ENCODE peak calls at places on chromosome 16, in five cellular contexts. T, Z, H, E and G are unnamed samples.

GRCh38 chr16:30931068-30931655 is 7.8 kb downstream of the FBXL19 start:
- DNase-seq in T (no peak), Z (no peak), H (no peak), E (no peak), G (no peak)

GRCh38 chr16:67040906-67041305 is 12.0 kb downstream of the CBFB start:
- DNase-seq in E (no peak), H (no peak), Z (no peak), T (no peak), G (no peak)

GRCh38 chr16:17362191-17362590 is 108.6 kb downstream of the XYLT1 start:
- DNase-seq in Z (no peak), H (no peak), E (no peak), T (no peak), G (no peak)

GRCh38 chr16:9050102-9050830 is 41.2 kb upstream of the HAPSTR1 start:
- DNase-seq in Z (no peak), T (no peak), H (no peak), E (peak), G (no peak)

GRCh38 chr16:89922477-89922883 is 662 bp upstream of the TUBB3 start:
- DNase-seq in E (peak), Z (peak), T (peak), H (peak), G (peak)

GRCh38 chr16:68490829-68491575 is 42.7 kb upstream of the SMPD3 start:
- DNase-seq in E (peak), T (peak), H (peak), Z (no peak), G (peak)

GRCh38 chr16:674968-675883 is at the start of gene RHBDL1:
- DNase-seq in E (peak), T (no peak), H (no peak), Z (peak), G (no peak)

GRCh38 chr16:30510392-30510938 is 15.9 kb downstream of the ZNF768 start:
- DNase-seq in Z (no peak), E (no peak), T (no peak), H (no peak), G (no peak)

GRCh38 chr16:49020436-49020835 is 261.2 kb downstream of the CBLN1 start:
- DNase-seq in H (no peak), T (no peak), E (no peak), Z (no peak), G (no peak)

GRCh38 chr16:89054714-89055113 is 38.9 kb upstream of the ACSF3 start:
- DNase-seq in T (no peak), Z (no peak), E (no peak), H (no peak), G (no peak)

GRCh38 chr16:68529931-68530667 is 9.0 kb upstream of the ZFP90 start:
- DNase-seq in E (peak), T (peak), Z (peak), H (peak), G (peak)

GRCh38 chr16:19005561-19006445 is 22.1 kb downstream of the TMC7 start:
- DNase-seq in E (peak), H (peak), T (peak), Z (peak), G (peak)

GRCh38 chr16:1706386-1707192 is 594 bp downstream of the MAPK8IP3 start:
- DNase-seq in E (no peak), Z (no peak), T (no peak), H (no peak), G (peak)

GRCh38 chr16:28125592-28125991 is 62.1 kb upstream of the GSG1L start:
- DNase-seq in H (no peak), Z (no peak), E (no peak), T (no peak), G (no peak)

GRCh38 chr16:87393680-87394055 is 1.5 kb downstream of the MAP1LC3B start:
- DNase-seq in E (no peak), Z (no peak), T (no peak), H (no peak), G (no peak)

GRCh38 chr16:87391950-87392822 is at the start of gene MAP1LC3B:
- DNase-seq in H (peak), E (peak), T (peak), Z (peak), G (peak)

GRCh38 chr16:87395181-87395842 is 3.2 kb downstream of the MAP1LC3B start:
- DNase-seq in Z (no peak), T (no peak), E (no peak), H (no peak), G (no peak)

GRCh38 chr16:87391324-87391949 is 699 bp upstream of the MAP1LC3B start:
- DNase-seq in E (peak), Z (peak), T (no peak), H (no peak), G (no peak)

DNA sequence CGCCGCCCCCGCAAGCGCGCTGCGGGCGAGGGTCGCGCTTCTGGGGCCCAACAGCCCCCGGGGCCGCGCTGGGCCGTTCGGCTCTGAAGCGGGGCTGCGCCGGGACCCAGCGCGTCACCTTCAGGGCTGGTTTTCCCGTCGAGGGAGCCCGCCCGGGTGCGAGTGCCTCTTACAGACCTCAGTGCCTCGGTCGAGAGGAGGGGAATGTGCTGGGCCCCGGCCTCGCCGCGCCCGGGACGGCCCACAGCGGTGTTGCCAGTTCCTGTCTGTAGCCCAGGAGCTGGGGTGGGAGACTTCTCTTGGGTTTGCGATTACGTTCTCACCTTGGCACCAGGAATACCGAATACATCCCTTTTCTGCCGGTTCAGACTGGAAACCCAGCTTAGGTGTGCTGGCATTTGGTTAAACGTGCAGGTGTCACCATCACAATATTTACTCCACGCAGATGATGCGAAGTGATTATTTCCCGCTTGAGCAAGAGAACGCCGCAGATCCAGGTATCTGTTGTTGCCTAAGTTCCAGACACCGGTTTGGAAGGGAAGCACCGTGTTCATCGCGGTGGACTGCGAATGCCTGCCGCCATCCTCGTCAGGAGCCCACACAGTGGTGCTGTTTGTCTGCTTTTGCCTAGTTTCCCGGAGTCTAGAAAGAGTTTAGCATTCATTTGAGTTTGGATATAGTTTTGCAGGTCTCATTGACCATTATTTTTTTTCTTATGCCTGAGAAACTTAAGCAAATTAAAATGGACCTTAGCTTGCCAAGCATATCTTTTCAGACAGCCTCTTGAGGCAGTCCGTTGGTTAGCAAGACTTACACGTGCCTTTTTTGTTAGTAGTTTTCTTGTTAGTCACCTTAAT is 915 bp downstream of the MAP1LC3B start:
- DNase-seq in T (peak), H (no peak), E (peak), Z (peak), G (peak)
- TF ChIP-seq CTCF in T (no peak), H (no peak), E (no peak), Z (peak), G (peak)

GRCh38 chr16:4509420-4509819 is 29.2 kb downstream of the CDIP1 start:
- DNase-seq in Z (no peak), T (no peak), H (no peak), E (no peak), G (no peak)

GRCh38 chr16:4506450-4506849 is 30.3 kb downstream of the HMOX2 start:
- DNase-seq in T (peak), E (peak), H (peak), Z (no peak), G (peak)

GRCh38 chr16:4507588-4508345 is 30.8 kb downstream of the CDIP1 start:
- DNase-seq in T (no peak), E (no peak), Z (no peak), H (no peak), G (no peak)

GRCh38 chr16:4508806-4509205 is 29.8 kb downstream of the CDIP1 start:
- DNase-seq in H (no peak), T (no peak), E (no peak), Z (no peak), G (no peak)

DNA sequence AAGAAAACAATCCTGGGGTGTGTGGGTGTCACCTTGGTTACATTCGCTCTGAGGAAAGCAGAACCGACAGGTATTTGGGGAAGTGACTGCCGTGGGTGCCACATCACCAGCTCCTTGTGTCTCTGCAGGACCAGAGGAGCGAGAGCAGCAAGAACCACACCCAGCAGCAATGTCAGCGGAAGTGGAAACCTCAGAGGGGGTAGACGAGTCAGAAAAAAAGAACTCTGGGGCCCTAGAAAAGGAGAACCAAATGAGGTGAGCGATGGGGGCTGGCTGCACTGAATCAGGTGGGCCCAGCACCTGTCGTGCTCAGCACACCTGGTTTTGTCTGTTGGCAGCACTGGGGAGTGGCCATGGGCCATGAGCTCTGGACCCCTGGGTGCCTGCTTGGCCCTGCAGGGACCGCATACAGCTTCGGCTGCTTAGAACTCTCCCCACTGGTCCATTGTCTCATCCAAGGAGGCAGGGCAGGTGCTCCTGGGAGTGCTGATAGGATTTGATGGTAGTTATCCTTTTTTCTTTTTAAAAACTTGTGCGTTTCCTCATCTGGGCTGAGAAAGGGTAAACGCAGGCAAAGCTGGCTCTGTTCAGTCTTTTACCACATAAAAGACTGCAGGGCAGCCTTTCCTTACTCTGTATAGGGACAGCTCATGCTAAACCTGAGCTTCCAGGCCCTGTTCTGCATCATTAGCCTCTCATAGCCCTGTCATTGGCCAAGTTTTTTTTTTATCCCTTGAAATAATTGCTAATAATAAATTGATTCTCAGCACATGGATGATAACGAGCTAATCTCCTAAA is 29.4 kb downstream of the HMOX2 start:
- DNase-seq in Z (no peak), E (no peak), H (no peak), T (no peak), G (no peak)
- H3K27ac ChIP-seq in Z (no peak), E (no peak), H (no peak), T (no peak), G (no peak)

GRCh38 chr16:73036074-73036826 is 11.7 kb downstream of the ZFHX3 start:
- DNase-seq in H (no peak), T (no peak), E (no peak), Z (no peak), G (no peak)
- TF ChIP-seq CTCF in H (no peak), T (no peak), E (no peak), Z (no peak), G (no peak)

DNA sequence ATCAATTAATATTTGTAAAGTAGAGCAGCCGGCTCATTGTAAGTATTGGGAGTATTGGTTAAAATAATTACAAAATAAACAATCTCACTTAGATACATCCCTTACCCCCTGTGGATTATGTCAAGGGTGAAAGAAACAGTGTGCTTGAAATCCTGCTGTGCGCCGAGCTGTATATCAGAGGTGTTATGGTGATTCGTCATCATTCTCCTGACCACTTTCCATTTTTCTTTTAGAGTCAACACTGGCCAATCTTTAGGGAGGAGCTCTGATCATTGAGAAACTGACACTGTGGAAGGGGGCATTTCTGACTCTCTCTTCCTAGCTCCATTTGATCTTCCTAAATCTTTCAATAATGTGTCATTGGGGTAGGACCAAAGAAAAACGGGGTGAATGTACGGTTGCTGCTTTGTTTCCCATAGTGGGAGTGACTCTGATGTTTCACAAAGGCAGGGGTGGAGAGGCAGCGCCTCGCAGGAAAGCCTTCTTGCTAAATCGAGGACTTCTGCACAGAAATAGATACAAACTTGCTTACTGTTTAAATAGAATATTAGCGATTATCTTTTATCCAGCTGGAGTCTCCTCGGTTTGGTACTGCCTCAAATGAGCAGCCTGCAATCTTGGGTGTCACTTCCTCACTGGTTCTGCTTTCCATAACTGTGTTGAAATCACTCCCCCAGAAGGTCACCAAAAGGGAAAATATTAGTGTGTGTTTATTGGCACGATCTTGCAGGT is 123.5 kb downstream of the PRKCB start:
- DNase-seq in E (no peak), H (no peak), Z (no peak), T (no peak), G (no peak)
- H3K27ac ChIP-seq in E (no peak), H (no peak), Z (no peak), T (no peak), G (no peak)

GRCh38 chr16:56357765-56358322 is 67.5 kb downstream of the AMFR start:
- DNase-seq in E (no peak), H (no peak), T (no peak), Z (no peak), G (no peak)
- TF ChIP-seq CTCF in E (no peak), H (no peak), T (no peak), Z (no peak), G (no peak)

GRCh38 chr16:84137287-84137686 is 7.7 kb downstream of the HSDL1 start:
- DNase-seq in E (no peak), Z (no peak), H (no peak), T (no peak), G (no peak)
- H3K27ac ChIP-seq in E (no peak), Z (no peak), H (no peak), T (no peak), G (no peak)

DNA sequence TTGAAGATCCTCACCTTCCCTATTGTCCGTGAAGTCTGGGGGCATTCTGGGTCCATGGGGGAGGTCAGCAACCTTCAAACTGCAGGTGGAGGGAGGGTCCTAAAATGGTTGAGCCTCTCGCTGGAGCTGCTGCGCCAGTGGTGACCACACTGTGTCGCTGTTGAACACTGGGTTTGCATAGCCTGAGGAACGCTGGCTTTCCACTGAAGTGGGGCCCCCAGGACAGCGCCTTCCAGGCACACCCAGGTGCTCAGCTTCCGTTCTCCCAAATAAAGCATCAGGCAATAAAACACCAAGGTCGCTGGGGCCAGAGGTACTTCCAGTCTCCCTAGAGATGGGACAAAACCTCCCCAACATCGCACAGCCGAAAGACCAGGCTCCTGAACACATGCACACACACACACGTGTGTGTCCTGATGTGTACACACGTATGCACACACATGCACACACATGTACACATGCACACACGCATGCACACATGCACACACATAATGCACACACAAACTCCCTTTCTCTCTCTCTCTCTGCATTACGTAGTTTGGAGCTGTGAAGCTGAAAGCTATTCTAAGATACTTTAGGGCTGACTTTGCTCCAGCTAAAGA is 120.6 kb downstream of the IRF8 start:
- DNase-seq in T (no peak), E (peak), H (no peak), Z (no peak), G (no peak)
- TF ChIP-seq CTCF in T (peak), E (no peak), H (no peak), Z (no peak), G (no peak)

GRCh38 chr16:20849587-20850390 is 43.5 kb downstream of the REXO5 start:
- DNase-seq in H (peak), E (peak), Z (peak), T (peak), G (peak)
- H3K27ac ChIP-seq in H (no peak), E (peak), Z (no peak), T (no peak), G (peak)

DNA sequence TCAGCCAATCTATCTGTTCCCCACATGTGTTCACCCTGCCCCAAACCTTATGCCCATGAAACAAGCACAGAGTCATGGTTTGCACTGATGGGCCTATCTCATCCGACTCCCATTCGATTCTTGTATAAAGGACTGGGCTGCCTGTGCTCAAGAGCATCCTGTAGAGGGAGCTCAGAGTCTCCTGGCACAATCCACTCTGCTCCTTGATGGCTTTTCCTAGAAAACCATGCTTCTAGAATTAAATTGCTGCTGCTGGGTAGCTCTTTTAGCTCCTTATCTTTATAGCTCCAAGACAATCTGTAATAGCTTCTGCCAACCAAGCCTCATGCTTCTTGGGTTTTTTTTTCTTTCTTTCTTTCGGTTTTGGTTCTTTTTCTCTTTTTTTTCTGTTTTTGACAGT is 9.7 kb downstream of the ZNF19 start:
- DNase-seq in E (peak), T (no peak), Z (no peak), H (no peak), G (no peak)
- TF ChIP-seq CTCF in E (no peak), T (peak), Z (no peak), H (peak), G (no peak)